ENCODE peak calls at places on chromosomes 6 and 20, in ten cellular contexts. L, F, J, X, Q, S, G, D, Y and Z are unnamed samples.
A peak's percentile ranks its signal among the peaks of the same experiment; 100 is the strongest.

GRCh38 chr6:140043357-140043756 is 668.9 kb upstream of the CITED2 start:
- DNase-seq in S (peak; percentile 96), Y (no peak), L (peak; percentile 95), G (no peak), J (no peak), Q (no peak), F (peak; percentile 91), D (peak; percentile 95), X (peak; percentile 92), Z (peak; percentile 61)

GRCh38 chr6:53646606-53647005 is 18.9 kb downstream of the KLHL31 start:
- DNase-seq in Y (no peak), J (no peak), G (no peak), S (no peak), Q (no peak), D (no peak), X (no peak), F (no peak), L (peak; percentile 42), Z (no peak)

GRCh38 chr6:82397962-82398692 is 34.5 kb downstream of the TPBG start:
- DNase-seq in S (peak; percentile 61), X (peak; percentile 84), Q (no peak), G (no peak), F (no peak), D (no peak), Y (no peak), L (peak; percentile 71), J (no peak), Z (peak; percentile 63)

GRCh38 chr6:26743157-26743821 is 83.7 kb upstream of the ZNF322 start:
- DNase-seq in D (no peak), G (no peak), L (peak; percentile 79), X (no peak), S (peak; percentile 78), J (peak; percentile 79), F (peak; percentile 76), Q (peak; percentile 76), Y (peak; percentile 88), Z (peak; percentile 51)

GRCh38 chr20:33878583-33878982 is 67.4 kb downstream of the CHMP4B start:
- DNase-seq in G (no peak), X (no peak), F (no peak), Q (no peak), S (no peak), Y (no peak), J (no peak), L (no peak), D (no peak), Z (no peak)

GRCh38 chr20:51695574-51696303 is 72.5 kb downstream of the ATP9A start:
- DNase-seq in L (peak; percentile 58), X (peak; percentile 95), Q (no peak), D (no peak), Y (no peak), S (peak; percentile 93), J (no peak), F (no peak), G (no peak), Z (peak; percentile 84)

GRCh38 chr6:100706491-100706890 is 174.6 kb downstream of the ASCC3 start:
- DNase-seq in D (no peak), Y (no peak), X (no peak), G (no peak), Q (no peak), F (no peak), S (no peak), L (no peak), J (no peak), Z (no peak)

GRCh38 chr6:89443658-89444057 is 10.7 kb downstream of the ANKRD6 start:
- DNase-seq in J (no peak), Q (no peak), Y (no peak), L (no peak), D (no peak), G (no peak), F (no peak), S (no peak), X (no peak), Z (no peak)

GRCh38 chr20:10618611-10619245 is 55.1 kb downstream of the JAG1 start:
- DNase-seq in D (no peak), G (no peak), S (no peak), J (no peak), Y (no peak), Q (peak; percentile 59), L (no peak), X (no peak), F (no peak), Z (no peak)

GRCh38 chr6:144217264-144217663 is 66.9 kb downstream of the STX11 start:
- DNase-seq in G (no peak), S (no peak), L (no peak), X (peak; percentile 15), D (no peak), J (no peak), F (no peak), Y (no peak), Q (no peak), Z (peak; percentile 25)

GRCh38 chr20:21157006-21157405 is 31.1 kb downstream of the KIZ start:
- DNase-seq in D (no peak), X (no peak), S (no peak), Y (no peak), F (no peak), J (no peak), G (no peak), Q (no peak), L (no peak), Z (no peak)

GRCh38 chr6:42227173-42227850 is 9.7 kb upstream of the MRPS10 start:
- DNase-seq in J (no peak), S (no peak), Y (no peak), Q (no peak), G (no peak), D (no peak), F (no peak), X (peak; percentile 82), L (peak; percentile 13), Z (no peak)

GRCh38 chr20:6169251-6169650 is 46.4 kb upstream of the FERMT1 start:
- DNase-seq in J (no peak), X (peak; percentile 49), F (no peak), Y (no peak), S (peak; percentile 12), L (peak; percentile 40), G (no peak), Q (no peak), D (no peak), Z (no peak)

GRCh38 chr6:38058022-38058421 is 238.5 kb downstream of the ZFAND3 start:
- DNase-seq in S (peak; percentile 78), X (peak; percentile 58), J (no peak), L (peak; percentile 96), D (peak; percentile 30), G (no peak), F (peak; percentile 58), Y (no peak), Q (no peak), Z (peak; percentile 63)

DNA sequence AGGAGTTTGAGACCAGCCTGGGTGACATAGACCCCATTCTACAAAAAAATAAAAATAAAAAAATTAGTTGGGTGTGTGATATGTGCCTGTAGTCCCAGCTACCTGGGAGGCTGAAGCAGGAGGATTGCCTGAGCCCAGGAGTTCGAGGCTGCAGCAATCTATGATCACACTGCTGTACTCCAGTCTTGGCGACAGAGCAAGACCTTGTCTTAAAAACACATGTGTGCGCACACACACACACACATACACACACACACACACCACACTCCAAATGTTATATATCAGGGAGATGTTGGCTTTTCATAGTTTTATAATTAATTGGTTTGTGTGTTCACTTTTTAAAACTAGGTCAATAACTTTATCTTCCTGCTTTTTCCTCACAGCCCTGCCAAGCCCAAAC is 110.5 kb downstream of the RTN4IP1 start:
- DNase-seq in S (no peak), F (no peak), Y (no peak), G (no peak), L (no peak), X (no peak), J (no peak), Q (no peak), D (no peak), Z (no peak)
- H3K9ac ChIP-seq in S (no peak overlapping the region), F (peak overlapping the region; percentile 3), Y (no peak overlapping the region), G (no peak overlapping the region), L (peak overlapping the region; percentile 64), X (peak overlapping the region; percentile 65), J (no peak overlapping the region), Q (no peak overlapping the region), D (peak overlapping the region; percentile 69), Z (peak overlapping the region; percentile 72)

GRCh38 chr6:73532288-73532687 is 11.5 kb upstream of the EEF1A1 start:
- DNase-seq in Y (no peak), Q (no peak), S (peak; percentile 10), G (no peak), J (no peak), X (no peak), D (no peak), L (no peak), F (no peak), Z (no peak)
- H3K4me1 ChIP-seq in Y (no peaks in the 10 kb centered on the region), Q (no peaks in the 10 kb centered on the region), S (peaks cover 2% of the 10 kb centered on the region), G (no peaks in the 10 kb centered on the region), J (no peaks in the 10 kb centered on the region), X (no peaks in the 10 kb centered on the region), D (no peaks in the 10 kb centered on the region), L (no peaks in the 10 kb centered on the region), F (no peaks in the 10 kb centered on the region), Z (no peaks in the 10 kb centered on the region)

GRCh38 chr20:43320536-43320935 is 130.8 kb upstream of the PTPRT start:
- DNase-seq in L (no peak), Q (peak; percentile 13), Y (peak; percentile 56), X (no peak), D (no peak), S (no peak), F (no peak), G (no peak), J (no peak), Z (no peak)

GRCh38 chr20:43322851-43323250 is 133.1 kb upstream of the PTPRT start:
- DNase-seq in S (peak; percentile 1), J (no peak), G (no peak), X (no peak), Q (no peak), L (no peak), D (no peak), F (no peak), Y (no peak), Z (no peak)

GRCh38 chr20:43316271-43316670 is 126.6 kb upstream of the PTPRT start:
- DNase-seq in L (no peak), F (no peak), X (no peak), Q (no peak), D (no peak), J (no peak), S (no peak), G (no peak), Y (no peak), Z (no peak)

GRCh38 chr20:43323592-43323991 is 133.9 kb upstream of the PTPRT start:
- DNase-seq in G (no peak), L (no peak), F (no peak), S (no peak), Q (peak; percentile 19), Y (peak; percentile 69), J (peak; percentile 45), D (no peak), X (no peak), Z (no peak)

GRCh38 chr20:43318749-43319148 is 129.0 kb upstream of the PTPRT start:
- DNase-seq in D (no peak), F (no peak), L (no peak), J (no peak), G (no peak), Q (no peak), Y (no peak), S (no peak), X (no peak), Z (no peak)
- H3K9ac ChIP-seq in D (no peak overlapping the region), F (no peak overlapping the region), L (no peak overlapping the region), J (no peak overlapping the region), G (no peak overlapping the region), Q (no peak overlapping the region), Y (no peak overlapping the region), S (no peak overlapping the region), X (no peak overlapping the region), Z (no peak overlapping the region)

DNA sequence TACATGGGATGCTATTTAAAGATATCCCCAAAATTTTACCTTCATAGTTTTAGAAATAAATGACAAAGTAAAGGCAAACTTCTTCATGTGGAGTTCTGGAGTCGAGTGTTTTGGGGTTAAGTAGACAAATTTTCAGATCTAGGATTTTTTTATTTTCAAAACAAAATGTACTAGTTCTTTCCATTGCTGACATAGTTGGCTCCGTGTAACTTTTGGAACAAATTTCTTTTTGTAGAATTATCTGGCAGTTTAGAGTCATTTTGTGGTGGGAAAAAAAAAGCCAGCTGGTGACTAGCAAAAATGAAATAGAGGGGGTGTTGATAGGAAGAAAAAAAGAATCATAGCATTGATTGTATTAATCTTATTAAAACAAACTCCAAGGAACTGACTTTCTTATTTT is 131.6 kb upstream of the TCF21 start:
- DNase-seq in L (no peak), F (no peak), X (no peak), D (no peak), Y (no peak), J (no peak), Q (no peak), G (no peak), S (no peak), Z (peak; percentile 38)
- H3K4me1 ChIP-seq in L (no peaks in the 10 kb centered on the region), F (no peaks in the 10 kb centered on the region), X (peaks cover 3% of the 10 kb centered on the region), D (no peaks in the 10 kb centered on the region), Y (no peaks in the 10 kb centered on the region), J (no peaks in the 10 kb centered on the region), Q (peaks cover 7% of the 10 kb centered on the region), G (no peaks in the 10 kb centered on the region), S (peaks cover 12% of the 10 kb centered on the region), Z (peaks cover 75% of the 10 kb centered on the region)